ENCODE peak calls at places on chromosome 11, in five cellular contexts. D, Q, F, V and N are unnamed samples.

GRCh38 chr11:109362059-109362458 is 59.9 kb upstream of the C11orf87 start:
- DNase-seq in V (no peak), Q (peak; percentile 55), D (no peak), F (no peak), N (no peak)

GRCh38 chr11:1567721-1568100 is 4.4 kb downstream of the DUSP8 start:
- DNase-seq in D (no peak), F (no peak), V (no peak), Q (no peak), N (no peak)

GRCh38 chr11:14073821-14074529 is 111.5 kb downstream of the SPON1 start:
- DNase-seq in F (no peak), V (no peak), D (no peak), Q (no peak), N (peak; percentile 37)

GRCh38 chr11:128501576-128502549 is 85.5 kb downstream of the ETS1 start:
- DNase-seq in D (no peak), F (no peak), V (no peak), Q (peak; percentile 73), N (no peak)

GRCh38 chr11:75816561-75817239 is 1.7 kb downstream of the UVRAG start:
- DNase-seq in F (no peak), V (no peak), D (no peak), Q (no peak), N (no peak)

GRCh38 chr11:16857186-16857585 is 118.7 kb downstream of the C11orf58 start:
- DNase-seq in Q (no peak), D (no peak), F (no peak), V (no peak), N (no peak)

GRCh38 chr11:67400251-67400941 is 1.3 kb downstream of the PPP1CA start:
- DNase-seq in D (no peak), Q (no peak), V (no peak), F (no peak), N (no peak)

GRCh38 chr11:456533-456932 is 6.5 kb downstream of the PTDSS2 start:
- DNase-seq in F (no peak), Q (no peak), V (no peak), D (peak; percentile 35), N (peak; percentile 14)

GRCh38 chr11:72222907-72223614 is 1.5 kb upstream of the INPPL1 start:
- DNase-seq in V (peak; percentile 88), Q (peak; percentile 95), F (peak; percentile 59), D (peak; percentile 90), N (peak; percentile 89)

GRCh38 chr11:1335811-1336761 is 26.7 kb upstream of the TOLLIP start:
- DNase-seq in F (no peak), V (peak; percentile 80), Q (peak; percentile 46), D (peak; percentile 64), N (peak; percentile 85)

GRCh38 chr11:85725510-85726258 is 39.7 kb upstream of the CCDC89 start:
- DNase-seq in D (no peak), Q (peak; percentile 95), V (no peak), F (no peak), N (peak; percentile 14)

GRCh38 chr11:2443406-2443805 is 908 bp downstream of the TRPM5 start:
- DNase-seq in D (no peak), Q (no peak), V (no peak), F (no peak), N (peak; percentile 6)

GRCh38 chr11:11996321-11997174 is 11.9 kb downstream of the DKK3 start:
- DNase-seq in F (peak; percentile 28), V (no peak), D (no peak), Q (no peak), N (no peak)

GRCh38 chr11:70824590-70825300 is 426.4 kb downstream of the CTTN start:
- DNase-seq in F (no peak), Q (no peak), D (no peak), V (no peak), N (peak; percentile 69)

GRCh38 chr11:130651266-130651855 is 202.9 kb downstream of the ADAMTS15 start:
- DNase-seq in F (peak; percentile 38), D (no peak), V (no peak), Q (no peak), N (no peak)

GRCh38 chr11:764322-765024 is 12.8 kb downstream of the GATD1 start:
- DNase-seq in Q (no peak), F (peak; percentile 50), V (no peak), D (no peak), N (no peak)

GRCh38 chr11:113488931-113489351 is 13.7 kb upstream of the DRD2 start:
- DNase-seq in D (no peak), F (no peak), V (no peak), Q (no peak), N (no peak)